ENCODE peak calls at places on chromosomes 4 and X, in seven cellular contexts. E, U, C, O, Q, B and S are unnamed samples.

GRCh38 chrX:20412871-20413486 is 146.3 kb upstream of the RPS6KA3 start:
- DNase-seq in E (no peak), U (peak), C (peak), O (no peak), Q (no peak), B (no peak), S (no peak)

GRCh38 chrX:66012094-66012534 is 27.8 kb downstream of the VSIG4 start:
- DNase-seq in E (no peak), U (no peak), C (no peak), O (no peak), Q (no peak), B (no peak), S (no peak)

GRCh38 chr4:140743194-140743931 is 12.8 kb downstream of the TBC1D9 start:
- DNase-seq in E (peak), U (no peak), C (no peak), O (no peak), Q (no peak), B (no peak), S (no peak)

GRCh38 chr4:168598191-168598590 is 101.3 kb downstream of the PALLD start:
- DNase-seq in E (peak), U (no peak), C (no peak), O (no peak), Q (no peak), B (peak), S (no peak)

GRCh38 chrX:117860517-117860916 is 256.1 kb downstream of the KLHL13 start:
- DNase-seq in E (no peak), U (no peak), C (no peak), O (no peak), Q (no peak), B (no peak), S (no peak)

GRCh38 chr4:1207603-1208265 is 35.4 kb upstream of the SPON2 start:
- DNase-seq in E (peak), U (no peak), C (peak), O (peak), Q (peak), B (peak), S (no peak)

GRCh38 chr4:112036881-112037280 is 108.4 kb upstream of the FAM241A start:
- DNase-seq in E (no peak), U (no peak), C (no peak), O (no peak), Q (no peak), B (no peak), S (no peak)

GRCh38 chr4:3388461-3389185 is 53.1 kb upstream of the HGFAC start:
- DNase-seq in E (peak), U (no peak), C (peak), O (no peak), Q (peak), B (no peak), S (peak)

GRCh38 chrX:91122141-91122540 is 312.5 kb upstream of the PABPC5 start:
- DNase-seq in E (no peak), U (no peak), C (no peak), O (no peak), Q (no peak), B (no peak), S (no peak)

GRCh38 chrX:46965125-46965758 is 53.0 kb downstream of the JADE3 start:
- DNase-seq in E (peak), U (no peak), C (no peak), O (no peak), Q (peak), B (no peak), S (no peak)

GRCh38 chr4:125022855-125023501 is 291.8 kb upstream of the FAT4 start:
- DNase-seq in E (no peak), U (no peak), C (no peak), O (no peak), Q (no peak), B (no peak), S (no peak)

GRCh38 chr4:183441276-183441675 is 3.2 kb upstream of the CDKN2AIP start:
- DNase-seq in E (no peak), U (no peak), C (no peak), O (no peak), Q (no peak), B (no peak), S (no peak)

GRCh38 chr4:96183630-96184029 is 343.7 kb downstream of the PDHA2 start:
- DNase-seq in E (peak), U (peak), C (no peak), O (no peak), Q (no peak), B (no peak), S (no peak)

GRCh38 chr4:15241946-15242345 is 185.9 kb upstream of the C1QTNF7 start:
- DNase-seq in E (no peak), U (no peak), C (no peak), O (no peak), Q (no peak), B (no peak), S (no peak)

GRCh38 chr4:132445386-132445785 is 703.7 kb upstream of the PCDH10 start:
- DNase-seq in E (no peak), U (no peak), C (no peak), O (no peak), Q (no peak), B (no peak), S (no peak)

DNA sequence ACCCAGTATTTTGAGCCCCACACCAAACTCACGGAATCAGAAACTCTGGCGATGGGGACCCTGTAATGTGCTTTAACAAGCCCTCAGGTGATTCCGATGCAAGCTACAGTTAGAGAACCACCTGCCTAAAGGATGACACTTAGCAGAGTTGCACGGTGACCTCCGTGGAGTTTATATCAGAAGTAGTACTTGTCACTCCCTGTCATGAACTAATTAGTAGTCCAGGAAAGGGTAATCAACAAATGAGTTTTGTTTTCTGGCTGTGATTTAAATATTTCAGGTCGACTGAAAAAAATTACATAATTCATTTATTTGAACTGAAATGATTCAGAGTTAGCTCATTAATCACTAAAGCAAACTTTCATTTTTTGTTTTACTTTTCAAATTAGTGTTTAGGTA is 56.4 kb downstream of the TMA16 start:
- DNase-seq in E (no peak), U (no peak), C (no peak), O (no peak), Q (no peak), B (no peak), S (no peak)
- H3K4me3 ChIP-seq in E (no peak), U (no peak), C (no peak), O (no peak), Q (no peak), B (no peak), S (no peak)

GRCh38 chr4:127810551-127810950 is 28.4 kb downstream of the HSPA4L start:
- DNase-seq in E (no peak), U (no peak), C (no peak), O (no peak), Q (no peak), B (no peak), S (no peak)

DNA sequence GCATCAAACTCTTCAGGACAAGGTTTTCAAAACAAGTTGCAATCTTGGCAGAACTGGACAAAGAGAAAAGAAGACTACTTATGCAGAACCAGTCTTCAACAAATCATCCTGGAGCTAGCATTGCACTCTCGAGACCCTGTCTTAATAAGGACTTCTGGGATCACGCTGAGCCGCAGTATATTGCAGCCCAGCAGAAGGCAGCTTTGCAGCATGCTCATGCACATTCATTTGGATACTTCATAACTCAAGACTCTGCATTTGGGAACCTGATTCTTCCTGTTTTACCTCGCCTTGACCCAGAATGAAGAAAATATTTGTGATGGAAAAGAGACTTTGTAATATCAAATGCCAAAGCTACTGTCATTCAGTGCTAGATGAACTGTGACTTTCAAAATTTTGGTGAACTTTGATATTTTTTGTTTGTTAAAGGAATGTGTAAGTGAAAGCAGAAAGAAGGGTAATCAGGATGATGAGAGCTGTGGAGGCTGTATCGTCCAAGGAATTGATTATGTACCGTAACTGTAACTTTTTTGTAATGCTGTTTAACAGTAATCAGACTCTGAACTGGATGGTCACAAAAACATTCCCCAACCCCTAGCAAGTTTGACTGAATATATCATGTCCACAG is 27.2 kb downstream of the HSPA4L start:
- DNase-seq in E (peak), U (no peak), C (no peak), O (no peak), Q (peak), B (no peak), S (no peak)
- TF ChIP-seq CTCF in E (peak), U (no peak), C (no peak), O (no peak), Q (peak), B (no peak), S (no peak)

GRCh38 chrX:44949125-44949524 is 76.1 kb downstream of the KDM6A start:
- DNase-seq in E (no peak), U (no peak), C (no peak), O (no peak), Q (no peak), B (no peak), S (no peak)

GRCh38 chrX:44954562-44954961 is 81.6 kb downstream of the KDM6A start:
- DNase-seq in E (no peak), U (no peak), C (no peak), O (no peak), Q (no peak), B (no peak), S (no peak)

GRCh38 chrX:44953734-44954502 is 80.9 kb downstream of the KDM6A start:
- DNase-seq in E (no peak), U (no peak), C (no peak), O (no peak), Q (no peak), B (no peak), S (no peak)

GRCh38 chrX:44951572-44952067 is 78.6 kb downstream of the KDM6A start:
- DNase-seq in E (no peak), U (no peak), C (no peak), O (no peak), Q (no peak), B (no peak), S (no peak)

DNA sequence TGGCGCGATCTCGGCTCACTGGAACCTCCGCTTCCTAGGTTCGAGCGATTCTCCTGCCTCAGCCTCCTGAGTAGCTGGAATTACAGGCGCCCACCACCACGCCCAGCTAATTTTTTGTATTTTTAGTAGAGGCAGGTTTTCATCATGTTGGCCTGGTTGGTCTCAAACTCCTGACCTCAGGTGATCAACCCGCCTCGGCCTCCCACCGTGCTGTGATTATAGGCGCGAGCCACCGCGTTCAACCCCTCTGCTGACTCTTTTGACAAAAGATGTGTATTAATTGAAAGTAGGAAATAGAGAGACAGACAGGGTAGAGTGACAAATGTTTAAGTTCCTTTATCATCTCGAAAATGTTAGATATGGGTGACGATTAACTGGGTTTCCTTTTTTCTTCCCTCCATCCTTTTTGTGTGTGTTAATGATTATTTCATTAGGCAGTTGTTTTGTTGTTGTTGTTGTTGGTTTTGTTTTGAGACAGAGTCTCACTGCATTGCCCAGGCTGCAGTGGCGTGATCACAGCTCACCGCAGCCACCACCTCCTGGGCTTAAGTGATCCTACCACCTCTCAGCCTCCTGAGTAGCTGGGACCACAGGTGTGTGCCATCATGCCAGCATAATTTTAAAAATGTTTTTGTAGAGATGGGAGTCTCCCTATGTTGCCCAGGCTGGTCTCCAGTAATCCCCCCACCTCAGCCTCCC is 79.5 kb downstream of the KDM6A start:
- DNase-seq in E (no peak), U (no peak), C (no peak), O (no peak), Q (no peak), B (no peak), S (no peak)
- H3K4me3 ChIP-seq in E (no peak), U (no peak), C (no peak), O (no peak), Q (no peak), B (no peak), S (no peak)

DNA sequence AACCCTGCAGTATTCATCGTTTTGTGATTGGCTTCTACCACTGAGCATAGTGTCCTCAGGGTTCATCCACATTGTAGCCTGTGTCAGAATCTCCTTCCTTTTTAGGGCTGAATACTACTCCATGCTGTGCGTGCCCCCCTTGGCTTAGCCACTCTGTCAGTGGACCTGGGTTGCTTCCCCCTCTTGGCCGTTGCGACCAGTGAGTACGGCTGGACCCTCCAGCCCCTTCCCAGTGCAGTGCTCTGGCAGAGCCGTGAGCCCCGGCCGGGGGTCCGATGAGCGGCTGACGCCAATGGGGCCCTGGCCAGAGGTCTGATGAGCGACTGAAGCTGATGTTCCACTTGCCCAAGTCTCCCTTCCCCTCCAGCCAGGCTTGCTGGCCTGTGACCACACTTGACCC is 6.9 kb downstream of the BLOC1S4 start:
- DNase-seq in E (no peak), U (no peak), C (no peak), O (no peak), Q (no peak), B (no peak), S (no peak)
- TF ChIP-seq CTCF in E (no peak), U (no peak), C (no peak), O (no peak), Q (no peak), B (no peak), S (no peak)

GRCh38 chrX:40090961-40091360 is 6.8 kb downstream of the BCOR start:
- DNase-seq in E (no peak), U (no peak), C (no peak), O (no peak), Q (no peak), B (no peak), S (no peak)
- H3K4me3 ChIP-seq in E (no peak), U (peak), C (peak), O (no peak), Q (peak), B (peak), S (no peak)

GRCh38 chr4:157170321-157170720 is 50.2 kb upstream of the GRIA2 start:
- DNase-seq in E (peak), U (no peak), C (no peak), O (no peak), Q (peak), B (no peak), S (no peak)

DNA sequence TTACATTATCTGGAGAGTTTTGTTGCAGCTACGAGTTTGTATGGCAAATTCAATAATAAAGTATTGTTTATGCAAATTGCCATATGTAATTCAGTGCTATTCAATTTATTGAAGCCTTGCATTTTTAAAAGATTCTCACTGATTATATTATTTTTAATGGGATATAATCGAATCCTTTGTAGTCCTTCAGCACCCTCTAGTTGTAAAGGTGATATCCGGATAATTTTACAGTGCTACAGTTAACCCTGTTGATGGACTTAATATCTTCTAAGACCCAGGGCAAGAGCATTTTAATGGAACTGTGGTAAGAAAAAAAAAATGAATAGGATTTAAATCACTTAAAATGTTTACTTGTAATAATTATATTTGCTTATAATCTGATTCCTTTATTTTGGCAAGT is 48.5 kb upstream of the GRIA2 start:
- DNase-seq in E (peak), U (no peak), C (no peak), O (no peak), Q (peak), B (no peak), S (peak)
- TF ChIP-seq CTCF in E (peak), U (no peak), C (no peak), O (no peak), Q (no peak), B (no peak), S (no peak)

GRCh38 chrX:56764153-56764974 is 35.3 kb downstream of the NBDY start:
- DNase-seq in E (peak), U (peak), C (peak), O (peak), Q (peak), B (peak), S (peak)
- H3K4me3 ChIP-seq in E (no peak), U (peak), C (no peak), O (peak), Q (no peak), B (peak), S (no peak)

DNA sequence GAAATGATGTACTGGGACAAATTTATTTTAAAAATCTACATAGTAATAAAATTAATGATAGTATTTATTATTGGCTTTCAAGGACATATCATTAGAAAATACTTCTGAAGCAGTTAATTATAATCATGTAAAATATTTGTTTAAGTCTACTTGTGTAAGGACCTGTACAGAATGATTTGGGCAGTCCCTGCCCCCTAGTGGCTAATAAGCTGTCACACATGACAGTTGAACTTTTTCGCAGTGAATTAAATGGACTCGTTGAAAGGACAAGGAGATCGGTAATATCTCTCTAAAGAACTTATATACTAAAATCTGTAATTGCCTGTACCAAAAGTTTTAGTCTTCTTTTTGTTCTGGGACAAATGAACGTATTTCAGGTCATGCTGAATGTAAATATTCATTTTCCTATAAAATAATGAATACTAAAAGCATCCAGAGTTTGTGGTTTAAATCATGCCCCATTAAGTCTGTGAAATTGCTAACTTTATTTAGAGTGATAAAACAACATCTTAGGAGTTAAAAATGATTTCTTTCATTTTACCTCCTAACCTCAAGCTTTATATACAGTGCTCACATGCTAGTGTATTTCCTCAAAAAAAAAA is 13.6 kb downstream of the EXOC1 start:
- DNase-seq in E (peak), U (no peak), C (no peak), O (no peak), Q (peak), B (no peak), S (peak)
- TF ChIP-seq CTCF in E (peak), U (peak), C (peak), O (peak), Q (peak), B (peak), S (peak)

GRCh38 chr4:10889819-10890218 is 205.3 kb upstream of the CLNK start:
- DNase-seq in E (no peak), U (no peak), C (no peak), O (no peak), Q (no peak), B (no peak), S (no peak)
- H3K4me3 ChIP-seq in E (no peak), U (no peak), C (no peak), O (no peak), Q (no peak), B (no peak), S (no peak)